ENCODE peak calls at places on chromosomes 12 and 14, in four cellular contexts. One of them, this sample, is unnamed.

GRCh38 chr14:52235434-52235833 is 32.1 kb upstream of the PTGDR start:
- DNase-seq in kidney: no peak
- DNase-seq in A549: no peak
- DNase-seq in heart left ventricle: no peak
- DNase-seq in this sample: no peak

GRCh38 chr14:81990312-81990761 is 456.7 kb upstream of the SEL1L start:
- DNase-seq in heart left ventricle: peak; percentile 18
- DNase-seq in A549: peak; percentile 6
- DNase-seq in kidney: no peak
- DNase-seq in this sample: peak; percentile 7

GRCh38 chr14:88005978-88006851 is 1.3 kb downstream of the GPR65 start:
- DNase-seq in A549: no peak
- DNase-seq in kidney: no peak
- DNase-seq in heart left ventricle: no peak
- DNase-seq in this sample: peak; percentile 53

GRCh38 chr12:20472089-20472488 is 103.8 kb downstream of the PDE3A start:
- DNase-seq in A549: no peak
- DNase-seq in heart left ventricle: no peak
- DNase-seq in kidney: no peak
- DNase-seq in this sample: no peak

GRCh38 chr12:47604474-47604873 is 101.4 kb downstream of the RPAP3 start:
- DNase-seq in A549: no peak
- DNase-seq in heart left ventricle: no peak
- DNase-seq in kidney: no peak
- DNase-seq in this sample: no peak

GRCh38 chr14:83419420-83419819 is 1885.8 kb upstream of the SEL1L start:
- DNase-seq in heart left ventricle: no peak
- DNase-seq in kidney: no peak
- DNase-seq in A549: no peak
- DNase-seq in this sample: no peak

GRCh38 chr14:85527006-85527405 is 2.9 kb upstream of the FLRT2 start:
- DNase-seq in A549: no peak
- DNase-seq in kidney: no peak
- DNase-seq in heart left ventricle: no peak
- DNase-seq in this sample: no peak

GRCh38 chr14:65098586-65098985 is 3.7 kb downstream of the MAX start:
- DNase-seq in heart left ventricle: no peak
- DNase-seq in kidney: no peak
- DNase-seq in A549: no peak
- DNase-seq in this sample: no peak

GRCh38 chr14:38882533-38882932 is 220.5 kb downstream of the SEC23A start:
- DNase-seq in A549: no peak
- DNase-seq in kidney: no peak
- DNase-seq in heart left ventricle: no peak
- DNase-seq in this sample: no peak

GRCh38 chr14:59267046-59267445 is 78.6 kb downstream of the DAAM1 start:
- DNase-seq in A549: no peak
- DNase-seq in kidney: no peak
- DNase-seq in heart left ventricle: no peak
- DNase-seq in this sample: no peak

GRCh38 chr12:52543985-52544888 is 8.7 kb downstream of the KRT71 start:
- DNase-seq in A549: peak; percentile 21
- DNase-seq in heart left ventricle: no peak
- DNase-seq in kidney: no peak
- DNase-seq in this sample: no peak

GRCh38 chr12:41055875-41056577 is 132.1 kb upstream of the PDZRN4 start:
- DNase-seq in heart left ventricle: no peak
- DNase-seq in A549: no peak
- DNase-seq in kidney: no peak
- DNase-seq in this sample: no peak

GRCh38 chr12:2451025-2451424 is 343.7 kb upstream of the FKBP4 start:
- DNase-seq in heart left ventricle: no peak
- DNase-seq in kidney: no peak
- DNase-seq in A549: no peak
- DNase-seq in this sample: no peak

GRCh38 chr14:64634558-64634957 is 69.7 kb upstream of the PLEKHG3 start:
- DNase-seq in kidney: no peak
- DNase-seq in A549: no peak
- DNase-seq in heart left ventricle: no peak
- DNase-seq in this sample: no peak

GRCh38 chr14:59130472-59130871 is 58.0 kb upstream of the DAAM1 start:
- DNase-seq in A549: no peak
- DNase-seq in kidney: no peak
- DNase-seq in heart left ventricle: no peak
- DNase-seq in this sample: no peak

GRCh38 chr14:101251812-101252442 is 309.4 kb upstream of the DIO3 start:
- DNase-seq in A549: no peak
- DNase-seq in heart left ventricle: peak; percentile 11
- DNase-seq in kidney: no peak
- DNase-seq in this sample: no peak

GRCh38 chr14:92945959-92946846 is 23.3 kb downstream of the CHGA start:
- DNase-seq in kidney: peak; percentile 96
- DNase-seq in A549: peak; percentile 39
- DNase-seq in heart left ventricle: peak; percentile 46
- DNase-seq in this sample: no peak

GRCh38 chr12:66552753-66553152 is 126.1 kb downstream of the GRIP1 start:
- DNase-seq in A549: no peak
- DNase-seq in kidney: no peak
- DNase-seq in heart left ventricle: no peak
- DNase-seq in this sample: no peak

GRCh38 chr12:1810201-1810930 is 10.0 kb upstream of the LRTM2 start:
- DNase-seq in heart left ventricle: no peak
- DNase-seq in kidney: peak; percentile 50
- DNase-seq in A549: no peak
- DNase-seq in this sample: no peak

GRCh38 chr14:64970776-64971451 is 1.2 kb downstream of the RAB15 start:
- DNase-seq in kidney: no peak
- DNase-seq in heart left ventricle: no peak
- DNase-seq in A549: peak; percentile 23
- DNase-seq in this sample: no peak

GRCh38 chr12:112543666-112544185 is 125.0 kb downstream of the PTPN11 start:
- DNase-seq in A549: no peak
- DNase-seq in kidney: no peak
- DNase-seq in heart left ventricle: no peak
- DNase-seq in this sample: no peak

GRCh38 chr14:56412453-56413434 is 166.9 kb upstream of the TMEM260 start:
- DNase-seq in kidney: no peak
- DNase-seq in A549: no peak
- DNase-seq in heart left ventricle: no peak
- DNase-seq in this sample: no peak

GRCh38 chr12:132483208-132483607 is 6.7 kb upstream of the FBRSL1 start:
- DNase-seq in kidney: no peak
- DNase-seq in A549: no peak
- DNase-seq in heart left ventricle: no peak
- DNase-seq in this sample: no peak

GRCh38 chr12:38610808-38611350 is 294.3 kb downstream of the ALG10B start:
- DNase-seq in heart left ventricle: no peak
- DNase-seq in kidney: no peak
- DNase-seq in A549: no peak
- DNase-seq in this sample: no peak

GRCh38 chr12:5439333-5439732 is 7.4 kb downstream of the NTF3 start:
- DNase-seq in A549: no peak
- DNase-seq in heart left ventricle: no peak
- DNase-seq in kidney: no peak
- DNase-seq in this sample: no peak

GRCh38 chr12:132362966-132363660 is 33.7 kb upstream of the GALNT9 start:
- DNase-seq in heart left ventricle: no peak
- DNase-seq in A549: no peak
- DNase-seq in kidney: peak; percentile 50
- DNase-seq in this sample: no peak

GRCh38 chr12:8544295-8544694 is 3.6 kb upstream of the CLEC4E start:
- DNase-seq in kidney: no peak
- DNase-seq in A549: peak; percentile 44
- DNase-seq in heart left ventricle: peak; percentile 55
- DNase-seq in this sample: peak; percentile 68

GRCh38 chr12:67917811-67918210 is 71.4 kb upstream of the IFNG-AS1 start:
- DNase-seq in A549: no peak
- DNase-seq in heart left ventricle: no peak
- DNase-seq in kidney: no peak
- DNase-seq in this sample: no peak

GRCh38 chr12:22529281-22530060 is 14.9 kb downstream of the C2CD5 start:
- DNase-seq in kidney: no peak
- DNase-seq in A549: peak; percentile 19
- DNase-seq in heart left ventricle: no peak
- DNase-seq in this sample: no peak

GRCh38 chr12:67364228-67364627 is 95.1 kb downstream of the CAND1 start:
- DNase-seq in heart left ventricle: no peak
- DNase-seq in A549: no peak
- DNase-seq in kidney: no peak
- DNase-seq in this sample: no peak

GRCh38 chr14:32756173-32756572 is 182.5 kb upstream of the NPAS3 start:
- DNase-seq in A549: no peak
- DNase-seq in heart left ventricle: no peak
- DNase-seq in kidney: peak; percentile 18
- DNase-seq in this sample: no peak

GRCh38 chr12:132218915-132219314 is 74.7 kb downstream of the NOC4L start:
- DNase-seq in A549: peak; percentile 68
- DNase-seq in heart left ventricle: no peak
- DNase-seq in kidney: peak; percentile 49
- DNase-seq in this sample: peak; percentile 49

GRCh38 chr14:103273847-103274615 is 60.0 kb upstream of the EIF5 start:
- DNase-seq in kidney: peak; percentile 63
- DNase-seq in heart left ventricle: no peak
- DNase-seq in A549: no peak
- DNase-seq in this sample: no peak

GRCh38 chr12:117090816-117091711 is 8.2 kb downstream of the TESC start:
- DNase-seq in kidney: peak; percentile 91
- DNase-seq in A549: no peak
- DNase-seq in heart left ventricle: no peak
- DNase-seq in this sample: no peak

GRCh38 chr14:97603201-97603600 is 806.0 kb downstream of the VRK1 start:
- DNase-seq in A549: no peak
- DNase-seq in kidney: no peak
- DNase-seq in heart left ventricle: no peak
- DNase-seq in this sample: peak; percentile 32

GRCh38 chr14:57834961-57835360 is 30.9 kb downstream of the SLC35F4 start:
- DNase-seq in heart left ventricle: no peak
- DNase-seq in kidney: no peak
- DNase-seq in A549: no peak
- DNase-seq in this sample: no peak

GRCh38 chr12:126051611-126052107 is 986.4 kb downstream of the AACS start:
- DNase-seq in heart left ventricle: no peak
- DNase-seq in A549: no peak
- DNase-seq in kidney: no peak
- DNase-seq in this sample: no peak
- H3K27ac ChIP-seq in heart left ventricle: no peak overlapping the region
- H3K27ac ChIP-seq in A549: no peak overlapping the region
- H3K27ac ChIP-seq in kidney: no peak overlapping the region
- H3K27ac ChIP-seq in this sample: no peak overlapping the region

GRCh38 chr14:96176811-96177211 is 27.8 kb upstream of the BDKRB2 start:
- DNase-seq in kidney: peak; percentile 30
- DNase-seq in heart left ventricle: no peak
- DNase-seq in A549: no peak
- DNase-seq in this sample: no peak

GRCh38 chr14:96177766-96178377 is 26.8 kb upstream of the BDKRB2 start:
- DNase-seq in heart left ventricle: no peak
- DNase-seq in kidney: peak; percentile 54
- DNase-seq in A549: no peak
- DNase-seq in this sample: peak; percentile 18

GRCh38 chr14:96180004-96180403 is 24.6 kb upstream of the BDKRB2 start:
- DNase-seq in kidney: no peak
- DNase-seq in heart left ventricle: no peak
- DNase-seq in A549: no peak
- DNase-seq in this sample: no peak

GRCh38 chr14:96181188-96181762 is 23.4 kb upstream of the BDKRB2 start:
- DNase-seq in heart left ventricle: no peak
- DNase-seq in kidney: no peak
- DNase-seq in A549: no peak
- DNase-seq in this sample: no peak

DNA sequence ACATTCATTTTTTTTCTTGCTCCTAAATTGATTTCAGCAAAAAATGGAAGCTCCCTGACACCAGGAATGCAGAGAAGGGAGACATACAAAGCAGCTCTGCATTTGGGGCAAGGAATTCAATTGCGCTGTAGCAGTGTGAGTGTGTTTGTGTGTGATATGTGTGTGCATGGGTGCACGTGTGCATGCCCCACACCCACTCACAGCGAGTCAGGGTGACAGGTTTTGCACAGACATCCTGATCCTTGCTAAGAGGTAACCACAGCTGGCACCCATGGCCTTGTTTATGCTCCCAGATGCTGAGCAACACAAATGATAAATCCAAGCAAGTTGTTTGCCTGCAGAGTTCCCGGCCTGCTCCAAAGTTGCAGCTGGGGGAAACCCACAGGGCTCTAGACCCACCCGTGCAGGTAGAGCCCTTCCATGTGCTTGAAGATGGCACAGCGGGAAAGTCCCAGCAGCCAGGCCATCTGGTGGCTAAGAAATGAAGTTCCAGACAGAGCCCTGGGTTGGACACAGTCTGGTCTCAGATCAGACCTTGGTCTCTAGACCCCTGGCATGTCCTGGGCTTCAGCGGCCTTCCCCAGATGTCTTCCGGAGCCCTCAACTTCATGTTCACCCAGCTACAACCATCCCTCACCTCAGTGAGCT is 25.8 kb upstream of the BDKRB2 start:
- DNase-seq in A549: no peak
- DNase-seq in heart left ventricle: no peak
- DNase-seq in kidney: peak; percentile 18
- DNase-seq in this sample: no peak
- TF ChIP-seq CTCF in A549: no peak
- TF ChIP-seq CTCF in heart left ventricle: no peak
- TF ChIP-seq CTCF in kidney: no peak
- TF ChIP-seq CTCF in this sample: no peak

GRCh38 chr14:68569970-68570409 is 222.9 kb downstream of the ZFP36L1 start:
- DNase-seq in A549: no peak
- DNase-seq in heart left ventricle: no peak
- DNase-seq in kidney: no peak
- DNase-seq in this sample: no peak
- H3K27ac ChIP-seq in A549: peak overlapping the region; percentile 74
- H3K27ac ChIP-seq in heart left ventricle: no peak overlapping the region
- H3K27ac ChIP-seq in kidney: peak overlapping the region; percentile 82
- H3K27ac ChIP-seq in this sample: no peak overlapping the region

GRCh38 chr12:14964401-14964800 is 3.0 kb upstream of the ARHGDIB start:
- DNase-seq in heart left ventricle: no peak
- DNase-seq in A549: no peak
- DNase-seq in kidney: no peak
- DNase-seq in this sample: no peak

GRCh38 chr12:14962797-14963196 is 1.4 kb upstream of the ARHGDIB start:
- DNase-seq in A549: no peak
- DNase-seq in kidney: no peak
- DNase-seq in heart left ventricle: no peak
- DNase-seq in this sample: no peak

GRCh38 chr12:14963520-14963919 is 2.1 kb upstream of the ARHGDIB start:
- DNase-seq in A549: no peak
- DNase-seq in kidney: no peak
- DNase-seq in heart left ventricle: no peak
- DNase-seq in this sample: no peak

GRCh38 chr12:14962180-14962579 is 779 bp upstream of the ARHGDIB start:
- DNase-seq in kidney: no peak
- DNase-seq in heart left ventricle: no peak
- DNase-seq in A549: no peak
- DNase-seq in this sample: no peak

GRCh38 chr12:14965221-14965620 is 3.8 kb upstream of the ARHGDIB start:
- DNase-seq in heart left ventricle: no peak
- DNase-seq in kidney: no peak
- DNase-seq in A549: no peak
- DNase-seq in this sample: no peak
- TF ChIP-seq CTCF in heart left ventricle: no peak
- TF ChIP-seq CTCF in kidney: no peak
- TF ChIP-seq CTCF in A549: no peak
- TF ChIP-seq CTCF in this sample: no peak

This sample was measured in CD4-positive, alpha-beta T cell.